ENCODE peak calls at places on chromosome 4, in nine cellular contexts. J, G, H, R, C, Q, N, O and Y are unnamed samples.
A peak's percentile ranks its signal among the peaks of the same experiment; 100 is the strongest.

GRCh38 chr4:153759407-153760226 is at the start of gene RNF175:
- DNase-seq in Q (peak; percentile 14), G (no peak), O (no peak), N (no peak), C (no peak), J (no peak), R (no peak), H (peak; percentile 30), Y (no peak)

GRCh38 chr4:56744030-56744429 is 62.9 kb upstream of the HOPX start:
- DNase-seq in H (no peak), R (no peak), G (no peak), N (no peak), O (no peak), Q (no peak), J (no peak), C (no peak), Y (no peak)

GRCh38 chr4:68002906-68003305 is 39.6 kb upstream of the TMPRSS11A start:
- DNase-seq in G (no peak), O (no peak), Q (no peak), H (no peak), J (no peak), C (no peak), N (no peak), R (no peak), Y (no peak)

GRCh38 chr4:110869114-110869513 is 246.2 kb upstream of the PITX2 start:
- DNase-seq in Q (no peak), G (peak; percentile 65), J (no peak), C (no peak), H (no peak), O (no peak), N (no peak), R (peak; percentile 61), Y (no peak)

GRCh38 chr4:87540176-87541058 is 11.2 kb upstream of the SPARCL1 start:
- DNase-seq in H (no peak), N (no peak), R (no peak), G (no peak), J (no peak), C (no peak), O (no peak), Q (no peak), Y (no peak)

GRCh38 chr4:87589531-87589930 is 18.8 kb upstream of the DSPP start:
- DNase-seq in N (no peak), Q (no peak), H (no peak), C (no peak), J (no peak), O (no peak), G (peak; percentile 84), R (peak; percentile 91), Y (no peak)

GRCh38 chr4:6674500-6675149 is 19.1 kb upstream of the S100P start:
- DNase-seq in Q (peak; percentile 77), H (peak; percentile 46), N (no peak), O (no peak), R (peak; percentile 74), J (peak; percentile 65), G (no peak), C (no peak), Y (peak; percentile 59)

GRCh38 chr4:83758331-83758730 is 222.4 kb downstream of the GPAT3 start:
- DNase-seq in G (no peak), R (no peak), O (no peak), N (no peak), C (no peak), H (no peak), Q (no peak), J (no peak), Y (no peak)

GRCh38 chr4:79294064-79294463 is 31.8 kb downstream of the NAA11 start:
- DNase-seq in O (no peak), Q (no peak), N (no peak), G (no peak), J (no peak), C (no peak), R (peak; percentile 15), H (no peak), Y (no peak)

GRCh38 chr4:168521736-168522135 is 24.9 kb downstream of the PALLD start:
- DNase-seq in Q (no peak), C (no peak), J (no peak), O (no peak), G (no peak), H (no peak), N (no peak), R (no peak), Y (no peak)

GRCh38 chr4:109810580-109811387 is 4.8 kb upstream of the GAR1 start:
- DNase-seq in R (no peak), J (no peak), H (no peak), Q (no peak), C (no peak), G (no peak), N (no peak), O (no peak), Y (no peak)

GRCh38 chr4:26058537-26058936 is 144.5 kb downstream of the SMIM20 start:
- DNase-seq in R (peak; percentile 62), H (no peak), N (no peak), O (peak; percentile 16), Q (no peak), J (no peak), G (no peak), C (no peak), Y (no peak)

GRCh38 chr4:141435446-141436225 is 200.7 kb upstream of the IL15 start:
- DNase-seq in H (no peak), R (no peak), N (no peak), O (no peak), Q (no peak), C (no peak), J (no peak), G (no peak), Y (no peak)

GRCh38 chr4:41256740-41257256 is at the start of gene UCHL1:
- DNase-seq in R (peak; percentile 84), J (no peak), N (no peak), G (peak; percentile 10), H (no peak), C (no peak), Q (no peak), O (peak; percentile 93), Y (no peak)

GRCh38 chr4:2595436-2595835 is 59.0 kb downstream of the FAM193A start:
- DNase-seq in C (no peak), N (no peak), R (no peak), G (no peak), O (no peak), H (no peak), J (no peak), Q (no peak), Y (no peak)

GRCh38 chr4:168711197-168712120 is 214.6 kb downstream of the PALLD start:
- DNase-seq in J (no peak), N (no peak), G (no peak), R (no peak), O (no peak), C (no peak), H (no peak), Q (no peak), Y (no peak)

GRCh38 chr4:55727746-55728145 is 91.6 kb upstream of the NMU start:
- DNase-seq in J (no peak), Q (no peak), G (no peak), O (no peak), H (no peak), R (peak; percentile 4), N (no peak), C (no peak), Y (no peak)

GRCh38 chr4:94342713-94343112 is at the start of gene HPGDS:
- DNase-seq in O (no peak), C (no peak), J (no peak), R (no peak), Q (no peak), G (no peak), H (no peak), N (no peak), Y (no peak)

GRCh38 chr4:24845884-24846283 is 50.5 kb downstream of the SOD3 start:
- DNase-seq in J (no peak), H (no peak), N (no peak), R (no peak), G (no peak), Q (no peak), C (no peak), O (no peak), Y (no peak)

GRCh38 chr4:143254479-143255216 is 69.9 kb downstream of the USP38 start:
- DNase-seq in C (no peak), J (no peak), Q (no peak), O (no peak), N (no peak), R (no peak), H (no peak), G (no peak), Y (no peak)

GRCh38 chr4:144565558-144566195 is 80.3 kb upstream of the HHIP start:
- DNase-seq in J (no peak), O (no peak), C (no peak), G (no peak), R (no peak), H (no peak), N (no peak), Q (no peak), Y (no peak)

GRCh38 chr4:30765022-30765421 is 44.9 kb downstream of the PCDH7 start:
- DNase-seq in C (no peak), O (no peak), G (no peak), J (no peak), Q (no peak), R (no peak), H (no peak), N (no peak), Y (no peak)

GRCh38 chr4:73741140-73741749 is 876 bp downstream of the CXCL8 start:
- DNase-seq in C (no peak), H (no peak), J (no peak), O (no peak), Q (no peak), R (peak; percentile 39), G (no peak), N (no peak), Y (no peak)

GRCh38 chr4:58760737-58761136 is 1650.6 kb upstream of the IGFBP7 start:
- DNase-seq in O (no peak), G (no peak), N (no peak), Q (no peak), C (no peak), J (no peak), H (no peak), R (peak; percentile 29), Y (no peak)

GRCh38 chr4:7209699-7210098 is 17.4 kb downstream of the SORCS2 start:
- DNase-seq in N (no peak), J (no peak), O (no peak), Q (no peak), H (no peak), G (no peak), R (no peak), C (no peak), Y (no peak)

GRCh38 chr4:108425988-108426387 is 194.4 kb upstream of the RPL34 start:
- DNase-seq in N (no peak), O (no peak), Q (no peak), R (peak; percentile 13), G (peak; percentile 49), J (no peak), C (no peak), H (no peak), Y (no peak)

GRCh38 chr4:43682551-43682950 is 766.1 kb downstream of the KCTD8 start:
- DNase-seq in J (no peak), N (no peak), G (no peak), Q (no peak), C (no peak), H (no peak), R (no peak), O (no peak), Y (no peak)